ENCODE peak calls at places on chromosomes 5 and 9, in eight cellular contexts. G is naive thymus-derived CD4-positive, alpha-beta T cell; E is right cardiac atrium; H is Panc1; L is left lung; M is A549; X is lung; O is gastrocnemius medialis. S is an unnamed sample.

GRCh38 chr5:110063640-110064592 is 374.2 kb downstream of the MAN2A1 start:
- ATAC-seq in G (no peak), E (no peak), H (no peak), L (no peak), M (no peak), X (no peak), O (no peak), S (no peak)

GRCh38 chr5:109016300-109016699 is 268.6 kb downstream of the FER start:
- ATAC-seq in G (peak; percentile 37), E (no peak), H (no peak), L (peak; percentile 60), M (no peak), X (no peak), O (no peak), S (no peak)

GRCh38 chr9:518540-518939 is 303.9 kb downstream of the DOCK8 start:
- ATAC-seq in G (peak; percentile 67), E (peak; percentile 55), H (no peak), L (peak; percentile 92), M (no peak), X (no peak), O (no peak), S (no peak)

GRCh38 chr9:136343121-136343883 is 16.0 kb downstream of the GPSM1 start:
- ATAC-seq in G (no peak), E (peak; percentile 17), H (no peak), L (peak; percentile 4), M (no peak), X (no peak), O (no peak), S (no peak)

GRCh38 chr9:14240491-14240890 is 73.5 kb downstream of the NFIB start:
- ATAC-seq in G (no peak), E (peak; percentile 31), H (no peak), L (no peak), M (no peak), X (no peak), O (peak; percentile 50), S (no peak)

GRCh38 chr9:125240649-125240999 is 519 bp downstream of the HSPA5 start:
- ATAC-seq in G (no peak), E (peak; percentile 12), H (peak; percentile 14), L (peak; percentile 13), M (peak; percentile 10), X (peak; percentile 15), O (peak; percentile 30), S (peak; percentile 0)

GRCh38 chr9:32783168-32783891 is at the start of gene TMEM215:
- ATAC-seq in G (no peak), E (no peak), H (peak; percentile 66), L (no peak), M (peak; percentile 72), X (no peak), O (no peak), S (no peak)

GRCh38 chr5:115366223-115366622 is 69.8 kb upstream of the CCDC112 start:
- ATAC-seq in G (no peak), E (peak; percentile 81), H (no peak), L (peak; percentile 39), M (peak; percentile 95), X (no peak), O (peak; percentile 98), S (no peak)

GRCh38 chr9:34098307-34098706 is 28.2 kb downstream of the DCAF12 start:
- ATAC-seq in G (no peak), E (no peak), H (no peak), L (no peak), M (no peak), X (no peak), O (no peak), S (no peak)

GRCh38 chr5:115336964-115337363 is 40.5 kb upstream of the CCDC112 start:
- ATAC-seq in G (no peak), E (no peak), H (no peak), L (no peak), M (no peak), X (no peak), O (peak; percentile 71), S (no peak)

GRCh38 chr5:96962540-96962991 is 26.7 kb downstream of the LNPEP start:
- ATAC-seq in G (peak; percentile 52), E (peak; percentile 20), H (no peak), L (no peak), M (no peak), X (no peak), O (peak; percentile 25), S (no peak)

GRCh38 chr9:115034801-115035200 is 83.2 kb downstream of the TNC start:
- ATAC-seq in G (no peak), E (peak; percentile 55), H (no peak), L (peak; percentile 77), M (no peak), X (no peak), O (no peak), S (peak; percentile 52)

GRCh38 chr9:4079346-4079745 is 220.5 kb downstream of the GLIS3 start:
- ATAC-seq in G (no peak), E (no peak), H (no peak), L (no peak), M (no peak), X (no peak), O (no peak), S (no peak)

GRCh38 chr5:180217797-180218196 is 8.8 kb upstream of the RASGEF1C start:
- ATAC-seq in G (no peak), E (no peak), H (no peak), L (no peak), M (no peak), X (no peak), O (no peak), S (no peak)
- H3K9me3 ChIP-seq in G (no peaks in the 10 kb centered on the region), E (no peaks in the 10 kb centered on the region), H (no peaks in the 10 kb centered on the region), L (no peaks in the 10 kb centered on the region), M (peaks cover 59% of the 10 kb centered on the region), X (peaks cover 4% of the 10 kb centered on the region), O (no peaks in the 10 kb centered on the region), S (no peaks in the 10 kb centered on the region)

DNA sequence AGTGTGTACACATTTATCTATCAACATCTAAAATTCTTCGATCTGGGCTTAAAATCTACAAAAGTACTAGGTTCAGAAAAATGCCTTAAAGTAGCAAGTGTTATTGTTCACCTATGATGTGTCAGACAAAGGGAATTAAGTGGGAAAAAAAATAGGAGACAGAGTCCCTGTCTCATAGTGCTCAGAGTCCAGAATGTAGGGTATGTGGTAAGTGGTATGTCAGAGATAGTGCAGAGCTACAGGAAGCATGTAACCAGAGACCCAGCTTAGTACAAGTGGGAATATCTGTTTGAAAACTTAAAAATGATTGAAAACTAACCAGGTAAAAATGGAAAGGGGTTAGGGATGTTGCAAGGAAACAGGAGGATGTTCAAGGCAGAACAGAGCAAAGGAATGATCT is 482.8 kb downstream of the ELAVL2 start:
- ATAC-seq in G (no peak), E (no peak), H (no peak), L (no peak), M (no peak), X (no peak), O (no peak), S (no peak)
- H3K9me3 ChIP-seq in G (no peaks in the 10 kb centered on the region), E (no peaks in the 10 kb centered on the region), H (no peaks in the 10 kb centered on the region), L (no peaks in the 10 kb centered on the region), M (no peaks in the 10 kb centered on the region), X (no peaks in the 10 kb centered on the region), O (no peaks in the 10 kb centered on the region), S (peaks cover 6% of the 10 kb centered on the region)

GRCh38 chr5:68475476-68475875 is 259.9 kb downstream of the PIK3R1 start:
- ATAC-seq in G (no peak), E (no peak), H (no peak), L (no peak), M (no peak), X (no peak), O (no peak), S (no peak)
- H3K9me3 ChIP-seq in G (no peaks in the 10 kb centered on the region), E (no peaks in the 10 kb centered on the region), H (no peaks in the 10 kb centered on the region), L (no peaks in the 10 kb centered on the region), M (no peaks in the 10 kb centered on the region), X (no peaks in the 10 kb centered on the region), O (no peaks in the 10 kb centered on the region), S (no peaks in the 10 kb centered on the region)

DNA sequence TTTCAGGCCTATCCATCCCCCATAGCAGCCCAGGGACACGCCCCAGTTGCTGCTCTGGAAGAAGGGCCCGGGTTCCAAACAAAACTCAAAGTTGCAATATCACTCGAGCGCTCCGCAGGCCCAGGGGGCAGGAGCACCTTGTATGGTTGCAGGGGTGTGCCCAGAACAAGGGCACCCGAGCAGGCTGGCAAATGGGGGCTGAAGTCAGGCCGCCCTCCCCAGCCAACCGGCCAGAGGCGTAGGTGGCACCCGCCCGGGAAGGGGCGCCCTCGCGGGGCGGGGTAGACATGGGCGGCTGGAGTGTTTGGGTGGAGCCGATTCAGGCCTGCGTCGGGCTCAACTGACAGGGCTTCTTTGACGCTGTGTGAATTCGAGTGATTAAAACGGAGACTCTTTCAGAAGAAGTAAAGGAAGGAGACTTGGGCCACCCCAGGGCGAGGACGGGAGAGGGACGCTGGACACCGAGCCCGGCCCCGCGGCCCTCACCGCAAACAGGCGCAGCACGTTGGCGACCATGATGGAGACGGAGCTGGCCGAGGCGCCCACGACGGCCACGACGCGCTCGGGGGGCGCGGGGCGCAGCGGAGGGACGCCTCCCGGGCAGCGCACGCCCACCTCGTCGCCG is 1.1 kb downstream of the GRM6 start:
- ATAC-seq in G (no peak), E (no peak), H (no peak), L (no peak), M (no peak), X (no peak), O (no peak), S (no peak)
- H3K9me3 ChIP-seq in G (no peaks in the 10 kb centered on the region), E (peaks cover 5% of the 10 kb centered on the region), H (no peaks in the 10 kb centered on the region), L (peaks cover 4% of the 10 kb centered on the region), M (peaks cover 15% of the 10 kb centered on the region), X (peaks cover 4% of the 10 kb centered on the region), O (no peaks in the 10 kb centered on the region), S (peaks cover 30% of the 10 kb centered on the region)

GRCh38 chr9:40928803-40929487 is 199.5 kb downstream of the FOXD4L6 start:
- ATAC-seq in G (no peak), E (no peak), H (no peak), L (no peak), M (no peak), X (no peak), O (no peak), S (no peak)
- H3K9me3 ChIP-seq in G (no peaks in the 10 kb centered on the region), E (peaks cover 4% of the 10 kb centered on the region), H (no peaks in the 10 kb centered on the region), L (no peaks in the 10 kb centered on the region), M (peaks cover 75% of the 10 kb centered on the region), X (peaks cover 30% of the 10 kb centered on the region), O (peaks cover 25% of the 10 kb centered on the region), S (peaks cover 2% of the 10 kb centered on the region)

S was measured in gastroesophageal sphincter.